ENCODE peak calls at places on chromosomes 1 and 21, in six cellular contexts. I, W, U, R, E and V are unnamed samples.

GRCh38 chr1:166933137-166933536 is 42.2 kb downstream of the ILDR2 start:
- DNase-seq in I (no peak), W (no peak), U (no peak), R (no peak), E (no peak), V (no peak)

GRCh38 chr21:26965567-26966359 is 1.1 kb downstream of the ADAMTS5 start:
- DNase-seq in I (no peak), W (peak), U (peak), R (no peak), E (no peak), V (no peak)

GRCh38 chr1:41650176-41650519 is 165.7 kb upstream of the EDN2 start:
- DNase-seq in I (no peak), W (peak), U (peak), R (peak), E (no peak), V (no peak)

GRCh38 chr1:246607466-246607865 is 41.2 kb downstream of the CNST start:
- DNase-seq in I (no peak), W (no peak), U (no peak), R (no peak), E (no peak), V (no peak)

GRCh38 chr1:147168626-147169058 is 3.6 kb downstream of the PRKAB2 start:
- DNase-seq in I (no peak), W (peak), U (no peak), R (no peak), E (no peak), V (no peak)

GRCh38 chr1:200512191-200512590 is 102.4 kb upstream of the ZNF281 start:
- DNase-seq in I (no peak), W (peak), U (no peak), R (no peak), E (peak), V (no peak)

GRCh38 chr21:45454081-45454923 is 49.3 kb downstream of the COL18A1 start:
- DNase-seq in I (no peak), W (no peak), U (no peak), R (no peak), E (no peak), V (no peak)

GRCh38 chr1:201463071-201463552 is 5.9 kb downstream of the PHLDA3 start:
- DNase-seq in I (no peak), W (peak), U (no peak), R (no peak), E (no peak), V (no peak)

GRCh38 chr1:54006508-54006907 is 11.5 kb downstream of the LDLRAD1 start:
- DNase-seq in I (no peak), W (no peak), U (no peak), R (no peak), E (no peak), V (no peak)

GRCh38 chr1:37519613-37520012 is 5.0 kb upstream of the MEAF6 start:
- DNase-seq in I (no peak), W (no peak), U (peak), R (no peak), E (no peak), V (no peak)

GRCh38 chr1:23752909-23753308 is 9.6 kb downstream of the ELOA start:
- DNase-seq in I (no peak), W (no peak), U (no peak), R (no peak), E (no peak), V (no peak)

GRCh38 chr1:162145280-162145965 is 75.9 kb downstream of the NOS1AP start:
- DNase-seq in I (peak), W (no peak), U (no peak), R (no peak), E (no peak), V (no peak)

GRCh38 chr1:94622757-94623156 is 81.2 kb upstream of the F3 start:
- DNase-seq in I (no peak), W (peak), U (no peak), R (no peak), E (peak), V (no peak)

GRCh38 chr1:215393476-215393875 is 173.6 kb upstream of the KCTD3 start:
- DNase-seq in I (no peak), W (no peak), U (no peak), R (no peak), E (no peak), V (no peak)

GRCh38 chr1:83493633-83494032 is 505.3 kb downstream of the TTLL7 start:
- DNase-seq in I (no peak), W (no peak), U (no peak), R (no peak), E (no peak), V (no peak)

GRCh38 chr1:164557270-164557669 is 1.7 kb upstream of the PBX1 start:
- DNase-seq in I (peak), W (no peak), U (no peak), R (no peak), E (no peak), V (no peak)

GRCh38 chr1:162943627-162944026 is 82.7 kb upstream of the CCDC190 start:
- DNase-seq in I (no peak), W (peak), U (no peak), R (no peak), E (no peak), V (no peak)

GRCh38 chr1:37987679-37988078 is 2.1 kb downstream of the SF3A3 start:
- DNase-seq in I (no peak), W (no peak), U (no peak), R (no peak), E (no peak), V (no peak)

GRCh38 chr1:243434594-243434993 is 178.8 kb downstream of the SDCCAG8 start:
- DNase-seq in I (no peak), W (no peak), U (no peak), R (no peak), E (no peak), V (no peak)

GRCh38 chr1:63189677-63190076 is 132.7 kb upstream of the FOXD3 start:
- DNase-seq in I (peak), W (peak), U (no peak), R (no peak), E (no peak), V (no peak)

GRCh38 chr21:14547834-14548513 is 1.9 kb upstream of the SAMSN1 start:
- DNase-seq in I (no peak), W (no peak), U (no peak), R (no peak), E (no peak), V (no peak)

GRCh38 chr21:45326169-45326833 is 38.6 kb upstream of the POFUT2 start:
- DNase-seq in I (no peak), W (peak), U (no peak), R (no peak), E (no peak), V (no peak)